ENCODE peak calls at places on chromosome 3, in seven cellular contexts. S, Y, F, B, P, G and K are unnamed samples.
A peak's percentile ranks its signal among the peaks of the same experiment; 100 is the strongest.

GRCh38 chr3:97967966-97968365 is 4.3 kb downstream of the RIOX2 start:
- DNase-seq in S (no peak), Y (no peak), F (no peak), B (no peak), P (no peak), G (no peak), K (no peak)

GRCh38 chr3:126113733-126114132 is 29.8 kb upstream of the SLC41A3 start:
- DNase-seq in S (no peak), Y (peak; percentile 2), F (peak; percentile 52), B (no peak), P (no peak), G (no peak), K (no peak)

GRCh38 chr3:109643590-109643989 is 306.2 kb upstream of the DPPA4 start:
- DNase-seq in S (no peak), Y (peak; percentile 67), F (peak; percentile 59), B (no peak), P (no peak), G (peak; percentile 24), K (no peak)

GRCh38 chr3:52429779-52430415 is 15.0 kb downstream of the SEMA3G start:
- DNase-seq in S (no peak), Y (no peak), F (no peak), B (no peak), P (no peak), G (no peak), K (no peak)

GRCh38 chr3:49721861-49722781 is 1.6 kb downstream of the GMPPB start:
- DNase-seq in S (no peak), Y (no peak), F (no peak), B (no peak), P (no peak), G (no peak), K (no peak)

GRCh38 chr3:147419731-147420360 is 10.7 kb downstream of the ZIC1 start:
- DNase-seq in S (no peak), Y (no peak), F (no peak), B (no peak), P (no peak), G (no peak), K (no peak)

GRCh38 chr3:151548206-151548605 is 87.3 kb upstream of the IGSF10 start:
- DNase-seq in S (no peak), Y (no peak), F (no peak), B (no peak), P (no peak), G (no peak), K (no peak)

GRCh38 chr3:23161308-23161707 is 41.8 kb upstream of the UBE2E2 start:
- DNase-seq in S (no peak), Y (no peak), F (no peak), B (no peak), P (no peak), G (no peak), K (no peak)

GRCh38 chr3:195559723-195560409 is 16.7 kb upstream of the PPP1R2 start:
- DNase-seq in S (no peak), Y (no peak), F (no peak), B (no peak), P (no peak), G (no peak), K (no peak)

GRCh38 chr3:43190682-43191081 is 84.8 kb upstream of the POMGNT2 start:
- DNase-seq in S (no peak), Y (no peak), F (peak; percentile 33), B (no peak), P (no peak), G (no peak), K (no peak)

GRCh38 chr3:170634663-170635096 is 48.8 kb upstream of the SLC7A14 start:
- DNase-seq in S (no peak), Y (no peak), F (no peak), B (no peak), P (no peak), G (no peak), K (no peak)

GRCh38 chr3:22886394-22886793 is 316.7 kb upstream of the UBE2E2 start:
- DNase-seq in S (no peak), Y (no peak), F (no peak), B (no peak), P (no peak), G (no peak), K (no peak)

GRCh38 chr3:197555281-197556261 is at the start of gene BDH1:
- DNase-seq in S (peak; percentile 19), Y (peak; percentile 40), F (peak; percentile 31), B (peak; percentile 38), P (peak; percentile 61), G (no peak), K (peak; percentile 47)

GRCh38 chr3:33067484-33067883 is 29.5 kb downstream of the GLB1 start:
- DNase-seq in S (no peak), Y (no peak), F (no peak), B (no peak), P (no peak), G (no peak), K (no peak)

GRCh38 chr3:72418149-72418686 is 430.0 kb downstream of the SHQ1 start:
- DNase-seq in S (no peak), Y (no peak), F (no peak), B (no peak), P (no peak), G (no peak), K (no peak)

GRCh38 chr3:131349946-131350347 is 31.6 kb upstream of the NUDT16 start:
- DNase-seq in S (no peak), Y (peak; percentile 59), F (peak; percentile 68), B (no peak), P (no peak), G (no peak), K (no peak)

GRCh38 chr3:171783086-171783485 is 27.2 kb downstream of the PLD1 start:
- DNase-seq in S (no peak), Y (no peak), F (peak; percentile 43), B (no peak), P (no peak), G (no peak), K (no peak)

GRCh38 chr3:52019352-52020080 is 23.8 kb upstream of the RPL29 start:
- DNase-seq in S (no peak), Y (no peak), F (no peak), B (no peak), P (no peak), G (no peak), K (no peak)

GRCh38 chr3:133113526-133113925 is 75.3 kb downstream of the TMEM108 start:
- DNase-seq in S (no peak), Y (no peak), F (no peak), B (no peak), P (no peak), G (no peak), K (no peak)

GRCh38 chr3:56291953-56292352 is 176.3 kb downstream of the ERC2 start:
- DNase-seq in S (no peak), Y (no peak), F (peak; percentile 20), B (no peak), P (no peak), G (no peak), K (no peak)

GRCh38 chr3:32848215-32848614 is 30.4 kb downstream of the TRIM71 start:
- DNase-seq in S (no peak), Y (no peak), F (no peak), B (no peak), P (no peak), G (no peak), K (no peak)

GRCh38 chr3:61841111-61841845 is 279.9 kb downstream of the PTPRG start:
- DNase-seq in S (no peak), Y (no peak), F (no peak), B (no peak), P (no peak), G (peak; percentile 25), K (no peak)

GRCh38 chr3:58234516-58234931 is 3.1 kb upstream of the ABHD6 start:
- DNase-seq in S (peak; percentile 48), Y (peak; percentile 19), F (peak; percentile 50), B (no peak), P (no peak), G (peak; percentile 9), K (no peak)